ENCODE peak calls at places on chromosomes 4 and X, in eight cellular contexts. C is BJ; W is uterus; A is fibroblast of lung; V is thoracic aorta; F is K562; P is HepG2; Q is CD4-positive, alpha-beta memory T cell. E is an unnamed sample. For H3K27me3, the result is how much of the 10 kb centered on the place peaks cover.

GRCh38 chr4:99400831-99401230 is 34.3 kb downstream of the ADH7 start:
- DNase-seq in C (no peak), W (no peak), V (no peak), A (no peak), F (no peak), P (no peak), Q (no peak), E (no peak)

GRCh38 chrX:769796-770195 is 139.2 kb downstream of the SHOX start:
- DNase-seq in Q (no peak), P (no peak), F (no peak), A (no peak), V (no peak), W (no peak), C (no peak), E (peak)

GRCh38 chrX:40996886-40997530 is 88.2 kb upstream of the USP9X start:
- DNase-seq in W (no peak), Q (no peak), P (peak), V (no peak), C (no peak), F (peak), A (peak), E (no peak)

GRCh38 chr4:98540803-98541202 is 117.6 kb downstream of the TSPAN5 start:
- DNase-seq in A (no peak), F (no peak), W (no peak), Q (no peak), V (no peak), P (no peak), C (no peak), E (no peak)

GRCh38 chr4:55169352-55169959 is 44.1 kb upstream of the KDR start:
- DNase-seq in Q (no peak), P (peak), V (no peak), A (peak), W (no peak), F (no peak), C (no peak), E (no peak)

GRCh38 chrX:48278958-48279357 is 23.8 kb downstream of the SSX1 start:
- DNase-seq in V (no peak), A (no peak), F (peak), P (peak), Q (no peak), W (no peak), C (no peak), E (no peak)

GRCh38 chr4:69754926-69755580 is 5.4 kb downstream of the SULT1B1 start:
- DNase-seq in P (peak), C (no peak), F (no peak), V (no peak), Q (no peak), A (no peak), W (no peak), E (no peak)

GRCh38 chr4:108219998-108220397 is 51.3 kb upstream of the LEF1 start:
- DNase-seq in P (no peak), V (no peak), A (peak), W (no peak), F (no peak), C (no peak), Q (no peak), E (no peak)

GRCh38 chr4:112270643-112271484 is 14.8 kb downstream of the TIFA start:
- DNase-seq in W (no peak), V (no peak), Q (no peak), P (no peak), F (no peak), A (peak), C (peak), E (no peak)

GRCh38 chrX:46294234-46294633 is 251.0 kb downstream of the ZNF674 start:
- DNase-seq in C (peak), V (no peak), W (no peak), F (no peak), A (peak), P (no peak), Q (no peak), E (no peak)

GRCh38 chrX:153966841-153967535 is 4.6 kb downstream of the HCFC1 start:
- DNase-seq in Q (no peak), F (no peak), P (no peak), A (peak), C (no peak), V (no peak), W (no peak), E (no peak)

GRCh38 chr4:10554694-10555093 is 97.5 kb upstream of the ZNF518B start:
- DNase-seq in C (no peak), F (peak), W (peak), V (no peak), A (peak), Q (peak), P (peak), E (no peak)

GRCh38 chr4:125085-125820 is 952 bp downstream of the ZNF718 start:
- DNase-seq in F (peak), C (no peak), A (peak), V (no peak), W (no peak), Q (no peak), P (no peak), E (peak)

GRCh38 chr4:124275-125081 is at the start of gene ZNF718:
- DNase-seq in P (no peak), V (peak), C (peak), F (peak), Q (peak), W (peak), A (peak), E (peak)

GRCh38 chr4:120616-121015 is 3.7 kb upstream of the ZNF718 start:
- DNase-seq in Q (no peak), F (no peak), W (no peak), P (no peak), C (no peak), V (no peak), A (no peak), E (no peak)

GRCh38 chr4:121408-122084 is 2.8 kb upstream of the ZNF718 start:
- DNase-seq in F (no peak), Q (peak), P (no peak), V (no peak), A (no peak), W (no peak), C (no peak), E (no peak)

DNA sequence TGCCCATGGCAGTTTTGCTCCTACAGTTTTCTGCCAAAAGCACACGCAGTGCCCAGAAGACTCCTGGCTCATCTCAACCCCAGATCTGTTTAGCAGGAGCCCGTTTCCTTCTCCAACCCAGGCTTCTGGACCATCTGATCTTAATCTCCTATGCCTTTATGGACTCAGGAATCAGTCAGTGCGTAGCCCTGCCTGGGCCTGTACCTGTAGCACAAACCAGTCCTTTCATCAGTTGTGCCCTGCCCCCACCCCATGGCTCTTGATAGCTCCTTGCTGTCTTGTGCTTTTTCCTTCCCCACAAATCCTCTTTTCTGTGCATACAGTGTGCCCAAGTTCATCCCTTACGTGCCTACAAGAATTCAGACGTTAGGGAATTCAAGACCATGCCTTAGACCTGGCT is 1.5 kb downstream of the ZNF718 start:
- DNase-seq in P (no peak), Q (no peak), V (no peak), A (no peak), F (no peak), W (no peak), C (no peak), E (no peak)
- H3K4me3 ChIP-seq in P (no peak), Q (peak), V (peak), A (peak), F (peak), W (peak), C (peak), E (peak)

GRCh38 chr4:3854661-3855060 is 88.5 kb downstream of the ADRA2C start:
- DNase-seq in V (no peak), C (no peak), F (no peak), W (no peak), Q (no peak), P (no peak), A (no peak), E (no peak)
- H3K27me3 ChIP-seq in V (under half), C (under half), F (under half), W (under half), Q (under half), P (half or more), A (under half), E (under half)

DNA sequence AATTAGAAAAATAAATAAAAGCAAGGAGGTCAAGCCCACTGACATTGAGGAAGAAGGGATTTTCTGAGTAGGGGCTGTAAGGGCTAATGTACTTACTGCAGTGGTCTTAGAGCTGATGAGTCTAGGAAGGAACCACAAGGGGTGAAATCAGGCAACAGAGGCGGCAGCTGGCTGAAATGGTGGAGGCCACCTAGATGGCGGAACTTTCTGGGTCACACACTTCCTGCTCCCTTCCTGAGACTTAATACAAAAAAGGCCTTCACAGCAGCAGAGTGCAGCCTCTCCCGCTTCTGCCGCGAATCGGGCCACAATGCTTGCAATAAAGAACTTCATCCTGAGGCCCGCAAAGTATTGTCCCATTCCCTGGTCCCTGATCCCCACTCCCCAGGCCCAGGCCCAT is 15.4 kb downstream of the SNX12 start:
- DNase-seq in F (no peak), W (no peak), Q (no peak), C (no peak), P (no peak), V (no peak), A (no peak), E (no peak)
- H3K4me3 ChIP-seq in F (no peak), W (no peak), Q (no peak), C (no peak), P (no peak), V (peak), A (no peak), E (peak)

GRCh38 chr4:83613023-83613422 is 77.1 kb downstream of the GPAT3 start:
- DNase-seq in Q (no peak), V (no peak), A (no peak), P (no peak), F (no peak), W (no peak), C (no peak), E (no peak)
- H3K27me3 ChIP-seq in Q (under half), V (under half), A (under half), P (under half), F (under half), W (under half), C (under half), E (under half)